ENCODE peak calls at places on chromosomes 12 and 14, in seven cellular contexts. One of them, this sample, is unnamed.

GRCh38 chr12:77830502-77830901 is at the start of gene NAV3:
- DNase-seq in T-cell: no peak
- DNase-seq in memory B cell: no peak
- DNase-seq in glutamatergic neuron: no peak
- DNase-seq in AG09319: no peak
- DNase-seq in hypothalamus: no peak
- DNase-seq in HS-5: no peak
- DNase-seq in this sample: no peak

GRCh38 chr12:50297996-50298395 is 14.7 kb upstream of the LIMA1 start:
- DNase-seq in hypothalamus: no peak
- DNase-seq in AG09319: no peak
- DNase-seq in glutamatergic neuron: no peak
- DNase-seq in HS-5: no peak
- DNase-seq in memory B cell: no peak
- DNase-seq in T-cell: no peak
- DNase-seq in this sample: no peak

GRCh38 chr12:24360461-24360860 is 411.0 kb upstream of the SOX5 start:
- DNase-seq in hypothalamus: no peak
- DNase-seq in T-cell: no peak
- DNase-seq in glutamatergic neuron: no peak
- DNase-seq in HS-5: no peak
- DNase-seq in memory B cell: no peak
- DNase-seq in AG09319: no peak
- DNase-seq in this sample: no peak

GRCh38 chr12:32331133-32331532 is 68.2 kb upstream of the FGD4 start:
- DNase-seq in hypothalamus: no peak
- DNase-seq in memory B cell: no peak
- DNase-seq in T-cell: no peak
- DNase-seq in glutamatergic neuron: no peak
- DNase-seq in AG09319: no peak
- DNase-seq in HS-5: no peak
- DNase-seq in this sample: no peak

GRCh38 chr12:49720214-49720613 is 13.0 kb upstream of the FMNL3 start:
- DNase-seq in AG09319: no peak
- DNase-seq in T-cell: no peak
- DNase-seq in HS-5: no peak
- DNase-seq in memory B cell: no peak
- DNase-seq in glutamatergic neuron: no peak
- DNase-seq in hypothalamus: no peak
- DNase-seq in this sample: no peak

GRCh38 chr14:54642950-54643695 is 76.2 kb downstream of the SAMD4A start:
- DNase-seq in AG09319: no peak
- DNase-seq in HS-5: no peak
- DNase-seq in glutamatergic neuron: no peak
- DNase-seq in T-cell: no peak
- DNase-seq in memory B cell: peak; percentile 4
- DNase-seq in hypothalamus: no peak
- DNase-seq in this sample: no peak

GRCh38 chr12:138898-139534 is 72.4 kb downstream of the IQSEC3 start:
- DNase-seq in AG09319: no peak
- DNase-seq in glutamatergic neuron: peak; percentile 50
- DNase-seq in HS-5: no peak
- DNase-seq in hypothalamus: no peak
- DNase-seq in T-cell: no peak
- DNase-seq in memory B cell: no peak
- DNase-seq in this sample: no peak

GRCh38 chr14:85607571-85608219 is 77.8 kb downstream of the FLRT2 start:
- DNase-seq in AG09319: peak; percentile 77
- DNase-seq in glutamatergic neuron: no peak
- DNase-seq in hypothalamus: no peak
- DNase-seq in memory B cell: no peak
- DNase-seq in T-cell: no peak
- DNase-seq in HS-5: peak; percentile 70
- DNase-seq in this sample: no peak

GRCh38 chr12:51242896-51243295 is 4.3 kb downstream of the DAZAP2 start:
- DNase-seq in AG09319: no peak
- DNase-seq in T-cell: no peak
- DNase-seq in HS-5: no peak
- DNase-seq in glutamatergic neuron: no peak
- DNase-seq in memory B cell: no peak
- DNase-seq in hypothalamus: no peak
- DNase-seq in this sample: no peak

GRCh38 chr12:76820888-76821482 is 57.1 kb downstream of the ZDHHC17 start:
- DNase-seq in AG09319: peak; percentile 1
- DNase-seq in glutamatergic neuron: peak; percentile 24
- DNase-seq in T-cell: no peak
- DNase-seq in memory B cell: no peak
- DNase-seq in hypothalamus: no peak
- DNase-seq in HS-5: peak; percentile 13
- DNase-seq in this sample: no peak

GRCh38 chr14:105021656-105022275 is 883 bp upstream of the CDCA4 start:
- DNase-seq in T-cell: no peak
- DNase-seq in glutamatergic neuron: no peak
- DNase-seq in AG09319: no peak
- DNase-seq in HS-5: no peak
- DNase-seq in memory B cell: no peak
- DNase-seq in hypothalamus: no peak
- DNase-seq in this sample: no peak

GRCh38 chr12:12518919-12519318 is 43.7 kb downstream of the DUSP16 start:
- DNase-seq in glutamatergic neuron: no peak
- DNase-seq in T-cell: no peak
- DNase-seq in hypothalamus: no peak
- DNase-seq in AG09319: no peak
- DNase-seq in HS-5: no peak
- DNase-seq in memory B cell: no peak
- DNase-seq in this sample: no peak

GRCh38 chr14:99820702-99821331 is 27.6 kb downstream of the EML1 start:
- DNase-seq in AG09319: no peak
- DNase-seq in hypothalamus: no peak
- DNase-seq in memory B cell: no peak
- DNase-seq in glutamatergic neuron: no peak
- DNase-seq in HS-5: no peak
- DNase-seq in T-cell: no peak
- DNase-seq in this sample: no peak

GRCh38 chr12:68481181-68481941 is 129.3 kb upstream of the RAP1B start:
- DNase-seq in HS-5: no peak
- DNase-seq in memory B cell: no peak
- DNase-seq in hypothalamus: no peak
- DNase-seq in glutamatergic neuron: no peak
- DNase-seq in AG09319: peak; percentile 24
- DNase-seq in T-cell: no peak
- DNase-seq in this sample: no peak

GRCh38 chr14:54356172-54356571 is 40.6 kb upstream of the CDKN3 start:
- DNase-seq in T-cell: no peak
- DNase-seq in hypothalamus: no peak
- DNase-seq in glutamatergic neuron: no peak
- DNase-seq in HS-5: no peak
- DNase-seq in AG09319: no peak
- DNase-seq in memory B cell: no peak
- DNase-seq in this sample: no peak

GRCh38 chr14:81435578-81436295 is 35.6 kb upstream of the STON2 start:
- DNase-seq in AG09319: no peak
- DNase-seq in T-cell: no peak
- DNase-seq in hypothalamus: peak; percentile 54
- DNase-seq in glutamatergic neuron: peak; percentile 57
- DNase-seq in HS-5: no peak
- DNase-seq in memory B cell: peak; percentile 10
- DNase-seq in this sample: peak; percentile 13

GRCh38 chr14:53249059-53249458 is 95.9 kb upstream of the DDHD1 start:
- DNase-seq in hypothalamus: no peak
- DNase-seq in AG09319: no peak
- DNase-seq in memory B cell: no peak
- DNase-seq in glutamatergic neuron: no peak
- DNase-seq in T-cell: no peak
- DNase-seq in HS-5: no peak
- DNase-seq in this sample: no peak

GRCh38 chr12:124479680-124480468 is 87.5 kb downstream of the NCOR2 start:
- DNase-seq in AG09319: no peak
- DNase-seq in glutamatergic neuron: no peak
- DNase-seq in T-cell: no peak
- DNase-seq in hypothalamus: no peak
- DNase-seq in memory B cell: no peak
- DNase-seq in HS-5: no peak
- DNase-seq in this sample: no peak

GRCh38 chr14:64761441-64762043 is 57.3 kb downstream of the PLEKHG3 start:
- DNase-seq in HS-5: no peak
- DNase-seq in memory B cell: no peak
- DNase-seq in T-cell: no peak
- DNase-seq in hypothalamus: no peak
- DNase-seq in AG09319: no peak
- DNase-seq in glutamatergic neuron: no peak
- DNase-seq in this sample: no peak

GRCh38 chr12:44647891-44648690 is 228.0 kb downstream of the NELL2 start:
- DNase-seq in HS-5: no peak
- DNase-seq in T-cell: no peak
- DNase-seq in glutamatergic neuron: no peak
- DNase-seq in hypothalamus: no peak
- DNase-seq in AG09319: no peak
- DNase-seq in memory B cell: no peak
- DNase-seq in this sample: no peak

This sample was measured in caudate nucleus.